ENCODE peak calls at places on chromosomes 4 and X, in four cellular contexts. I, W, M and E are unnamed samples.
A peak's percentile ranks its signal among the peaks of the same experiment; 100 is the strongest.

GRCh38 chr4:47313396-47313795 is 150.1 kb downstream of the COMMD8 start:
- DNase-seq in I (no peak), W (no peak), M (no peak), E (no peak)

GRCh38 chrX:110665223-110665622 is 130.4 kb downstream of the CHRDL1 start:
- DNase-seq in I (no peak), W (no peak), M (no peak), E (no peak)

GRCh38 chr4:121183359-121183758 is 19.2 kb upstream of the TNIP3 start:
- DNase-seq in I (no peak), W (no peak), M (no peak), E (no peak)

GRCh38 chr4:163495900-163496299 is 1.4 kb downstream of the TMA16 start:
- DNase-seq in I (no peak), W (no peak), M (no peak), E (no peak)

GRCh38 chr4:168621806-168622589 is 125.1 kb downstream of the PALLD start:
- DNase-seq in I (no peak), W (no peak), M (no peak), E (no peak)

GRCh38 chr4:5398056-5398455 is 310.3 kb downstream of the EVC2 start:
- DNase-seq in I (no peak), W (no peak), M (no peak), E (no peak)

GRCh38 chrX:63283331-63283730 is 67.8 kb downstream of the SPIN4 start:
- DNase-seq in I (no peak), W (no peak), M (no peak), E (no peak)

GRCh38 chr4:16532240-16532990 is 306.1 kb upstream of the TAPT1 start:
- DNase-seq in I (no peak), W (no peak), M (no peak), E (no peak)

GRCh38 chrX:24145340-24146186 is 4.0 kb upstream of the ZFX start:
- DNase-seq in I (no peak), W (no peak), M (no peak), E (no peak)

GRCh38 chrX:25015486-25016360 is at the start of gene ARX:
- DNase-seq in I (peak; percentile 72), W (no peak), M (no peak), E (no peak)

GRCh38 chrX:20252392-20253231 is 14.1 kb downstream of the RPS6KA3 start:
- DNase-seq in I (peak; percentile 37), W (no peak), M (peak; percentile 53), E (no peak)

GRCh38 chr4:168605411-168605810 is 108.6 kb downstream of the PALLD start:
- DNase-seq in I (no peak), W (no peak), M (no peak), E (no peak)

GRCh38 chr4:104451573-104451972 is 43.1 kb downstream of the CXXC4 start:
- DNase-seq in I (no peak), W (no peak), M (no peak), E (no peak)